ENCODE peak calls at places on chromosomes 12 and 14, in nine cellular contexts. D, Y, N, O, E, G, B, M and P are unnamed samples.

GRCh38 chr14:50666772-50667490 is 1.2 kb downstream of the SAV1 start:
- DNase-seq in M (no peak), B (peak; percentile 75), Y (no peak), E (peak; percentile 42), D (no peak), G (peak; percentile 80), O (no peak), N (no peak), P (no peak)

GRCh38 chr14:49582211-49582977 is 3.8 kb downstream of the RPS29 start:
- DNase-seq in Y (no peak), B (no peak), M (no peak), E (no peak), D (no peak), G (no peak), O (no peak), N (no peak), P (no peak)

GRCh38 chr12:100401660-100402059 is 44.8 kb downstream of the SLC17A8 start:
- DNase-seq in M (no peak), O (no peak), E (peak; percentile 2), G (peak; percentile 66), B (peak; percentile 35), N (no peak), D (no peak), Y (no peak), P (no peak)

GRCh38 chr12:113231275-113232231 is 10.3 kb downstream of the TPCN1 start:
- DNase-seq in O (no peak), G (peak; percentile 89), Y (no peak), M (no peak), B (no peak), D (no peak), E (peak; percentile 80), N (no peak), P (no peak)

GRCh38 chr12:56160160-56160763 is 2.1 kb downstream of the MYL6 start:
- DNase-seq in Y (no peak), G (peak; percentile 55), E (no peak), O (peak; percentile 47), B (peak; percentile 68), M (peak; percentile 44), D (no peak), N (no peak), P (peak; percentile 66)

GRCh38 chr14:32013083-32013482 is 64.0 kb upstream of the ARHGAP5 start:
- DNase-seq in D (no peak), O (no peak), G (peak; percentile 11), M (no peak), N (no peak), B (no peak), Y (no peak), E (no peak), P (no peak)

GRCh38 chr14:94670692-94671285 is 58.6 kb downstream of the SERPINA3 start:
- DNase-seq in B (no peak), G (no peak), E (no peak), N (no peak), M (no peak), Y (no peak), O (no peak), D (no peak), P (no peak)

GRCh38 chr14:104732355-104732804 is 8.4 kb downstream of the ADSS1 start:
- DNase-seq in E (no peak), N (peak; percentile 94), G (no peak), B (no peak), Y (peak; percentile 92), M (no peak), O (no peak), D (no peak), P (no peak)

GRCh38 chr12:13463189-13463588 is 266.7 kb downstream of the EMP1 start:
- DNase-seq in M (no peak), B (no peak), Y (no peak), G (no peak), D (no peak), N (no peak), E (no peak), O (no peak), P (no peak)

GRCh38 chr12:107329569-107330324 is 236.4 kb upstream of the CRY1 start:
- DNase-seq in N (no peak), B (peak; percentile 88), O (no peak), Y (no peak), E (no peak), G (peak; percentile 25), M (no peak), D (no peak), P (no peak)

GRCh38 chr14:24398943-24399801 is at the start of gene NYNRIN:
- DNase-seq in M (no peak), Y (peak; percentile 91), B (no peak), D (no peak), O (peak; percentile 23), E (no peak), N (peak; percentile 61), G (peak; percentile 79), P (no peak)

GRCh38 chr14:80356413-80356812 is 145.1 kb upstream of the DIO2 start:
- DNase-seq in M (no peak), N (no peak), Y (no peak), O (no peak), G (peak; percentile 49), D (no peak), E (no peak), B (peak; percentile 54), P (no peak)

GRCh38 chr14:64696355-64696844 is 7.8 kb upstream of the PLEKHG3 start:
- DNase-seq in D (no peak), M (no peak), N (no peak), Y (no peak), G (no peak), E (no peak), O (no peak), B (no peak), P (no peak)

GRCh38 chr12:94262228-94263010 is 114.0 kb downstream of the PLXNC1 start:
- DNase-seq in Y (peak; percentile 93), B (peak; percentile 93), M (peak; percentile 26), D (peak; percentile 58), O (peak; percentile 54), G (peak; percentile 99), E (peak; percentile 72), N (peak; percentile 70), P (peak; percentile 43)

GRCh38 chr12:79482921-79483320 is 207.8 kb downstream of the PAWR start:
- DNase-seq in E (no peak), D (no peak), O (no peak), N (no peak), B (no peak), M (no peak), G (no peak), Y (no peak), P (no peak)

GRCh38 chr12:22480016-22480415 is 64.3 kb downstream of the C2CD5 start:
- DNase-seq in Y (no peak), D (no peak), N (no peak), G (peak; percentile 0), E (no peak), B (no peak), M (no peak), O (no peak), P (no peak)

GRCh38 chr14:24392327-24393098 is 6.3 kb upstream of the NYNRIN start:
- DNase-seq in N (no peak), O (no peak), D (no peak), B (peak; percentile 79), G (peak; percentile 73), Y (no peak), E (no peak), M (no peak), P (no peak)